ENCODE peak calls at places on chromosome X, in four cellular contexts. W, R, K and C are unnamed samples.

GRCh38 chrX:15350329-15350996 is 15.1 kb upstream of the PIGA start:
- DNase-seq in W (no peak), K (no peak), R (peak), C (no peak)

GRCh38 chrX:150298841-150299551 is 64.1 kb upstream of the MAMLD1 start:
- DNase-seq in R (no peak), K (no peak), W (no peak), C (no peak)

GRCh38 chrX:119343856-119344255 is 55.3 kb upstream of the SLC25A43 start:
- DNase-seq in W (no peak), K (no peak), R (no peak), C (peak)

GRCh38 chrX:100768679-100769338 is 36.9 kb upstream of the SYTL4 start:
- DNase-seq in K (peak), W (peak), R (peak), C (peak)

GRCh38 chrX:43845776-43846175 is 36.5 kb downstream of the MAOB start:
- DNase-seq in K (no peak), W (no peak), R (no peak), C (no peak)

GRCh38 chrX:9148626-9149385 is 114.9 kb upstream of the FAM9B start:
- DNase-seq in K (no peak), R (peak), W (no peak), C (no peak)

GRCh38 chrX:38085797-38086196 is 79.4 kb downstream of the SYTL5 start:
- DNase-seq in R (no peak), K (no peak), W (no peak), C (peak)

GRCh38 chrX:43108828-43109227 is 330.9 kb upstream of the PPP1R2C start:
- DNase-seq in K (no peak), W (no peak), R (no peak), C (no peak)

GRCh38 chrX:144586756-144587155 is 660.5 kb upstream of the SPANXN1 start:
- DNase-seq in K (no peak), W (no peak), R (no peak), C (no peak)

GRCh38 chrX:128057421-128057820 is 5.2 kb upstream of the ACTRT1 start:
- DNase-seq in W (no peak), K (no peak), R (no peak), C (no peak)

GRCh38 chrX:17812763-17813162 is 48.3 kb downstream of the RAI2 start:
- DNase-seq in K (no peak), W (no peak), R (peak), C (no peak)

GRCh38 chrX:139049455-139049854 is 337.9 kb upstream of the FGF13 start:
- DNase-seq in K (no peak), R (no peak), W (no peak), C (no peak)

GRCh38 chrX:30085571-30085970 is 129.8 kb upstream of the MAGEB2 start:
- DNase-seq in R (no peak), W (no peak), K (no peak), C (no peak)